ENCODE peak calls at places on chromosomes 12 and 14, in six cellular contexts. B is astrocyte of the cerebellum, Q is H4, M is activated gamma-delta T cell treated with Interleukin-2 at 50 U/mL for 16 hours, K is epithelial cell of esophagus, J is cardiac muscle cell. D is an unnamed sample.

GRCh38 chr12:76031414-76032042 is at the start of gene PHLDA1:
- DNase-seq in B (peak), Q (peak), M (peak), K (peak), J (peak), D (peak)

GRCh38 chr12:11500222-11500860 is 105.0 kb upstream of the PRB2 start:
- DNase-seq in B (peak), Q (peak), M (peak), K (peak), J (peak), D (peak)

GRCh38 chr12:104707179-104707578 is 250.4 kb downstream of the CHST11 start:
- DNase-seq in B (no peak), Q (no peak), M (no peak), K (no peak), J (no peak), D (no peak)

GRCh38 chr14:97705107-97705506 is 907.9 kb downstream of the VRK1 start:
- DNase-seq in B (no peak), Q (no peak), M (no peak), K (no peak), J (no peak), D (no peak)

GRCh38 chr12:120885521-120885920 is 18.6 kb downstream of the SPPL3 start:
- DNase-seq in B (no peak), Q (no peak), M (no peak), K (no peak), J (no peak), D (no peak)

GRCh38 chr12:64351265-64351664 is 39.3 kb downstream of the C12orf56 start:
- DNase-seq in B (no peak), Q (no peak), M (no peak), K (no peak), J (no peak), D (no peak)

GRCh38 chr12:20097561-20097960 is 270.8 kb upstream of the PDE3A start:
- DNase-seq in B (peak), Q (no peak), M (no peak), K (no peak), J (no peak), D (no peak)

GRCh38 chr12:45973526-45973925 is 16.8 kb downstream of the SCAF11 start:
- DNase-seq in B (no peak), Q (no peak), M (no peak), K (no peak), J (no peak), D (no peak)

GRCh38 chr12:56137853-56138571 is 9.9 kb downstream of the ESYT1 start:
- DNase-seq in B (no peak), Q (no peak), M (no peak), K (no peak), J (no peak), D (no peak)

GRCh38 chr12:125797421-125798175 is 732.4 kb downstream of the AACS start:
- DNase-seq in B (peak), Q (no peak), M (no peak), K (no peak), J (no peak), D (no peak)

GRCh38 chr12:69105101-69105613 is 134.2 kb upstream of the CPSF6 start:
- DNase-seq in B (no peak), Q (no peak), M (no peak), K (no peak), J (no peak), D (no peak)

GRCh38 chr12:48296586-48297396 is 53.9 kb downstream of the ZNF641 start:
- DNase-seq in B (peak), Q (no peak), M (peak), K (peak), J (peak), D (peak)

GRCh38 chr14:101761881-101762529 is 496 bp downstream of the PPP2R5C start:
- DNase-seq in B (no peak), Q (no peak), M (peak), K (peak), J (peak), D (peak)

GRCh38 chr14:102215071-102215470 is 75.4 kb downstream of the WDR20 start:
- DNase-seq in B (peak), Q (no peak), M (no peak), K (peak), J (no peak), D (no peak)

GRCh38 chr14:63759454-63759853 is 31.6 kb upstream of the SGPP1 start:
- DNase-seq in B (no peak), Q (peak), M (no peak), K (no peak), J (no peak), D (no peak)

GRCh38 chr12:53603804-53604203 is 22.4 kb downstream of the ATF7 start:
- DNase-seq in B (no peak), Q (no peak), M (no peak), K (peak), J (no peak), D (no peak)

GRCh38 chr12:530871-531270 is 71.1 kb downstream of the B4GALNT3 start:
- DNase-seq in B (no peak), Q (no peak), M (no peak), K (no peak), J (no peak), D (no peak)

GRCh38 chr12:71183018-71183417 is 25.2 kb upstream of the TSPAN8 start:
- DNase-seq in B (no peak), Q (no peak), M (no peak), K (peak), J (no peak), D (no peak)

GRCh38 chr12:88142610-88142991 is 494 bp downstream of the TMTC3 start:
- DNase-seq in B (no peak), Q (no peak), M (peak), K (peak), J (peak), D (no peak)

GRCh38 chr14:61388173-61388975 is 67.0 kb downstream of the PRKCH start:
- DNase-seq in B (no peak), Q (peak), M (no peak), K (peak), J (no peak), D (peak)

GRCh38 chr12:81639196-81639595 is 120.0 kb downstream of the PPFIA2 start:
- DNase-seq in B (peak), Q (peak), M (no peak), K (no peak), J (no peak), D (no peak)

GRCh38 chr14:102777711-102778615 is 714 bp downstream of the TRAF3 start:
- DNase-seq in B (peak), Q (no peak), M (no peak), K (peak), J (peak), D (peak)

GRCh38 chr12:59020541-59020940 is 100.2 kb upstream of the LRIG3 start:
- DNase-seq in B (no peak), Q (no peak), M (no peak), K (no peak), J (no peak), D (no peak)

GRCh38 chr14:64265222-64265621 is 28.9 kb downstream of the ESR2 start:
- DNase-seq in B (no peak), Q (no peak), M (no peak), K (no peak), J (no peak), D (no peak)

GRCh38 chr12:109702126-109702841 is 11.3 kb upstream of the FAM222A start:
- DNase-seq in B (no peak), Q (no peak), M (no peak), K (no peak), J (no peak), D (no peak)

GRCh38 chr14:90511795-90512331 is 115.0 kb downstream of the CALM1 start:
- DNase-seq in B (no peak), Q (no peak), M (no peak), K (no peak), J (no peak), D (no peak)

D was measured in activated naive CD8-positive, alpha-beta T cell treated with anti-CD3 and anti-CD28 coated beads, Interleukin-2, amount 10 ng/mL, durations not matched to agents 7 days and 5 days.